ENCODE peak calls at places on chromosomes 13 and 19, in six cellular contexts. P is GM23248, O is H1, J is DND-41, X is IMR-90, Z is HepG2. G is an unnamed sample.

GRCh38 chr13:70747305-70747704 is 639.1 kb upstream of the KLHL1 start:
- DNase-seq in P (no peak), O (no peak), J (no peak), X (no peak), Z (no peak), G (no peak)

GRCh38 chr19:18044825-18045304 is 36.9 kb downstream of the ARRDC2 start:
- DNase-seq in P (peak; percentile 86), O (peak; percentile 59), J (peak; percentile 92), X (peak; percentile 76), Z (no peak), G (peak; percentile 44)

GRCh38 chr13:79937311-79938243 is 403.3 kb downstream of the SPRY2 start:
- DNase-seq in P (no peak), O (no peak), J (no peak), X (no peak), Z (no peak), G (no peak)

GRCh38 chr13:98508280-98509074 is 68.4 kb downstream of the STK24 start:
- DNase-seq in P (peak; percentile 91), O (no peak), J (no peak), X (peak; percentile 79), Z (peak; percentile 35), G (peak; percentile 87)

GRCh38 chr19:33416307-33417215 is 43.1 kb downstream of the CEBPG start:
- DNase-seq in P (peak; percentile 71), O (peak; percentile 91), J (peak; percentile 72), X (peak; percentile 68), Z (peak; percentile 44), G (peak; percentile 41)

GRCh38 chr13:50365683-50366391 is 350.6 kb downstream of the KCNRG start:
- DNase-seq in P (no peak), O (no peak), J (no peak), X (no peak), Z (peak; percentile 61), G (no peak)

GRCh38 chr19:19558055-19558454 is 20.0 kb downstream of the CILP2 start:
- DNase-seq in P (no peak), O (no peak), J (no peak), X (no peak), Z (no peak), G (no peak)

GRCh38 chr19:35120492-35120891 is 4.9 kb downstream of the FXYD3 start:
- DNase-seq in P (peak; percentile 80), O (no peak), J (no peak), X (peak; percentile 66), Z (no peak), G (peak; percentile 44)

GRCh38 chr13:33639640-33640080 is 178.3 kb upstream of the RFC3 start:
- DNase-seq in P (peak; percentile 9), O (no peak), J (no peak), X (no peak), Z (peak; percentile 43), G (no peak)

GRCh38 chr13:59398127-59398526 is 765.6 kb downstream of the DIAPH3 start:
- DNase-seq in P (no peak), O (no peak), J (no peak), X (no peak), Z (no peak), G (no peak)

GRCh38 chr13:46317120-46317519 is 69.9 kb downstream of the RUBCNL start:
- DNase-seq in P (peak; percentile 33), O (no peak), J (no peak), X (no peak), Z (no peak), G (no peak)

GRCh38 chr13:99909836-99910619 is 61.5 kb downstream of the ZIC5 start:
- DNase-seq in P (no peak), O (no peak), J (no peak), X (no peak), Z (no peak), G (no peak)

GRCh38 chr13:33321686-33322473 is 36.3 kb upstream of the STARD13 start:
- DNase-seq in P (peak; percentile 61), O (no peak), J (no peak), X (peak; percentile 21), Z (no peak), G (no peak)

DNA sequence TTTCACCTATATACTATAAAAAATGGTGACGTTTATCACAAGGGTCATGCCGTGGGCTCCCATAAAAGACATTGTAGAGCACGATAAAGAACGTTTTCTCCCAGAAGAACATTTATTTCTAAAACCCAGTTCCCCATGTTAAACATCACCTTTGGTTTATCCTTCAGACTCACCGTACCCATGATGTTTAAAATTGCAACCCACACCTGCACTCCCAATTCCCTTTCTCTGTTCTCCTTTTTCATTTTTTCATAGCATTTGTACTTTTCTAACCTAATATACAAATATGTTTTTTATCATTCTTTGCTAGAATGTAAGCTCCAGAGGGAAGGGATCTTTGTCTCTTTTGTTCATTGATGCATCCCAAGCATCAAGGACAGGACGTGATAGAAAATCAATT is 2.0 kb downstream of the RCBTB2 start:
- DNase-seq in P (no peak), O (no peak), J (no peak), X (no peak), Z (no peak), G (no peak)
- H3K9ac ChIP-seq in P (no peak overlapping the region), O (no peak overlapping the region), J (no peak overlapping the region), X (no peak overlapping the region), Z (no peak overlapping the region), G (no peak overlapping the region)

DNA sequence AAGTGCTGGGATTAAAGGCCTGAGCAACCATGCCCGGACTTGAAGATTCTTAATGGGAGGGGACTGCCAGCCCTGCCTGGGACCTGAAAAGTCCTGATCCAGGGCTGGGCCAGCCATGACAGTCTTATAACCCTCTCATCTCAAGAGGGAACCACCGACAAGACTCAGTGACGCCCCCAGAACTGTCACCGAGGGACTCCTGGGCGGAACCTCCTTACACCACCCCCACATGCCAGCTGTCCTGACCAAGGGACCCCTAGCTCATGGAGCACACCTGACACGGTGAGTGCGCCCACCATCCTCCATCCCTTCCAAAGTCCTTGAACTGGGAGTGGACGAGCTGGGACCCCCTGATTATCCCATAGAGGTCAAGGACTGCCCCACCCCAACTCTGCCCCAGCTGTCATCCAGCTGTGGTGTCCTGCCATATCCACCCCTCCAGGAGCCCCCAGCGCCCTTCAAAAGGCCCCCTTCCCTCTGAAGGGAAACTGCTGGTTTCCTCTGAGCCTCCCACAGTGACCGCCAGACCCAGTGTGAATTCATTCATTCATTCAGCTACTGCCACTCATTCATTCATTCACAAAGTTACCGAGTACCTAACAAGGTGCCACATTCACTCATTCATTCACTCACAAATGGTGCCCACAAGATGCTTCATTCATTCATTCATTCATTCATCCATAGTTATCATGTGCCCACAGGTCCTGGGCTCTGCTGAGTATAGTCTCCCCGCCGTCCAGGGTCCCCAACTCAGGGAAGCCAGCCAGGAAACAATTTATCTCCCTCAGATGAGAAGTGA is 3.7 kb downstream of the NDUFA11 start:
- DNase-seq in P (no peak), O (no peak), J (no peak), X (no peak), Z (no peak), G (no peak)
- H4K20me1 ChIP-seq in P (no peaks in the 10 kb centered on the region), O (peaks cover 8% of the 10 kb centered on the region), J (peaks cover 60% of the 10 kb centered on the region), X (peaks cover 42% of the 10 kb centered on the region), Z (peaks cover 12% of the 10 kb centered on the region), G (peaks cover 63% of the 10 kb centered on the region)

DNA sequence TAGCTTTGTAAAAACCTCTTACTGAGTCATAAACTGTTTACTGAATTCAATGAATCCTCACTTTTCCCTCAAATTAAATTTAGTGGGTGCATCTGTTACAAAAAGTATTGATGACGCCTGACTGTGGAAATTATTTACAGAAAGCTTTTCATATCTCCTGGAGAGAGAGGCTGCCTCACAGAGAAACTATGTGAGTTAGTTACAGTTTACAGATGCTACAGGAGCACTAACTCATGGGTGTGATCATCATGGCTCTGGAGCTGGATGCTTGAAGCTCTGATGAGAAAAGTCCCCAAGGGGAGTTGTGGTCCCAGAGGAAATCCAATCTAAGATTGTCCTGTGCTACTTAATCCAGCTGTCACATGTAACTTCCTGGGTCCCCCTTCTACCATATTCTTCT is 590.8 kb downstream of the LMO7 start:
- DNase-seq in P (no peak), O (no peak), J (no peak), X (peak; percentile 88), Z (no peak), G (no peak)
- H3K9ac ChIP-seq in P (no peak overlapping the region), O (no peak overlapping the region), J (no peak overlapping the region), X (no peak overlapping the region), Z (no peak overlapping the region), G (no peak overlapping the region)

DNA sequence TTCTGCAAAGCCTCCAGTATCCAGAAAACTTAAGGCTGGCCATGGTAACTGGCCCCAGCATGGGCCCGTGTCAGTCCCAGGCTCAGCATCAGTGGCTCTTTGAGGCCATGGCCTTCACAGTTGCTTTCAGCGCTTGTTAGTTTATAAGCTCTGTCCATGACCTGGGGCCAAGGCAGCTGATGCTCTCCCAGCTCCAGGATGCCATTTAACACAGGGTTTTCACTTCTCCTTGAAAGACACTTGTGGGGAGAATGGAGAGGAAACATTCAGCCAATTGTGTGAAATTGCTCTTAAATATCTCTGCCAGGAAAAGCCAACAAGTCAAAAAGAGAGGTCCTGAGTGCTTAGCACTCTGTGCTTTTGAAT is 321.3 kb downstream of the FOXO1 start:
- DNase-seq in P (no peak), O (peak; percentile 39), J (no peak), X (no peak), Z (no peak), G (no peak)
- H4K20me1 ChIP-seq in P (no peaks in the 10 kb centered on the region), O (no peaks in the 10 kb centered on the region), J (no peaks in the 10 kb centered on the region), X (no peaks in the 10 kb centered on the region), Z (no peaks in the 10 kb centered on the region), G (no peaks in the 10 kb centered on the region)

GRCh38 chr13:107799001-107799400 is 416.3 kb downstream of the LIG4 start:
- DNase-seq in P (peak; percentile 50), O (no peak), J (no peak), X (peak; percentile 41), Z (no peak), G (no peak)
- H3K9ac ChIP-seq in P (peak overlapping the region; percentile 30), O (no peak overlapping the region), J (no peak overlapping the region), X (peak overlapping the region; percentile 52), Z (no peak overlapping the region), G (no peak overlapping the region)

DNA sequence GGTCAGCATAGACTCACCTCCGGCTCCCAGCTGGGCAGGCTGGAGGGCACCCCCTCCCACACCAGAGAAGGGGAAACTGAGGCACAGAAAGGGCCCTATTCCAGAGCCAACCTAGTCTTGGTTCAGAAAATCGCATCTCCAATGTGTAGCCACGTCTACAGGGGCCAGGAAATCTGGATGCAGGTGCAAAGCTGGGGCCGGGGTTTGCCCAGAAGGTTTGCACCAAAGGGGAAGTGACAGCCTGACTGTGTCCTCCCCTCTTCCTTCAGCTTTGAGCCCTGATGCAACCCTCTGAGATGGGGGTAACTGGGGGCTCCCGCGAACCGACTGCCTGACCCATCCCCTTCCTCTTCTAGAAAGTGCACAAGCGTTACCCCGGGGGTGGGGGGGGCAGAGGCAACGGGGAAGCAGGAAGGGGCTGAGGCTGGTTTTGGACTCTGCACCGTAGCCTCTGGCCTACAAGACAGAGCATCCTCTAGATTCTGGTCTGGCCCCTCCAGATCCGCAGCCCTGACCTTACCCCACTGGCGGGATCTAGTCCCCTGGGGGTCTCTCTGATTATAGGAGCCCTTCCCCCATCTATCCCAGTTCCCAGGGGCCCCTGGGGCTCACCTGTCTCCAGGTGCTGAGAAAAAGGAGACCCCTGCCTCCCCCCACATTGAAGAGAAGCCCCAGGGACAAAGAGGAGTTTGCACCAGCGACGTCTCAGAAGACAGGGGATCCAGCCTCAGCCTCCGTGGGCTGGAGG is 1.1 kb upstream of the ONECUT3 start:
- DNase-seq in P (no peak), O (no peak), J (no peak), X (no peak), Z (no peak), G (no peak)
- H4K20me1 ChIP-seq in P (no peaks in the 10 kb centered on the region), O (peaks cover 13% of the 10 kb centered on the region), J (peaks cover 4% of the 10 kb centered on the region), X (peaks cover under 1% of the 10 kb centered on the region), Z (no peaks in the 10 kb centered on the region), G (peaks cover 3% of the 10 kb centered on the region)

DNA sequence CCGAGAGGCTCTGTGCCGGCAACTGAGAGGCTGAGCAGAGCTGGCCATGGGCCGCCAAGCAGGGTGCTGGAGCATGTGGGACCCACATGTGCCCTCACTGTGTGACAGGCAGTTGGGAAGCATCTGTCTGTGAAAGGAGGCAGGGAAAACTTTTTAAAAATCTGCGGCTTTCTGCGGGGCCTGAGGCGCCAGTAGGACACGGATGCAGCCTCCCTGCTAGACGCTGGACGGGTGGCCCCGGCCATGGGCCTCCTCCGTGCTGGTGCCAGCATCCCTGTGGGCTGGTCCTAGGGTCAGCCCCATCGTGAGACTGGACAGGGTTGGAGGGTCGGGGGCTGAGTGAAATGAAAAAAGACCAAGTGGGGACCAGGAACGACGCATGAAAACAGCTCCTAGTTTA is 20.9 kb upstream of the DCUN1D2 start:
- DNase-seq in P (no peak), O (no peak), J (no peak), X (no peak), Z (no peak), G (no peak)
- H3K9ac ChIP-seq in P (no peak overlapping the region), O (no peak overlapping the region), J (no peak overlapping the region), X (no peak overlapping the region), Z (no peak overlapping the region), G (no peak overlapping the region)